ENCODE peak calls at places on chromosomes 13 and 19, in four cellular contexts. A is upper lobe of right lung; N is heart right ventricle; K is CD8-positive, alpha-beta T cell. X is an unnamed sample. For H3K36me3, the result is how much of the 10 kb centered on the place peaks cover.

GRCh38 chr19:3547301-3547731 is 8.3 kb downstream of the TEKTIP1 start:
- DNase-seq in K (no peak), A (no peak), N (no peak), X (peak)

GRCh38 chr13:100029930-100030329 is 48.3 kb downstream of the ZIC2 start:
- DNase-seq in N (no peak), A (no peak), K (no peak), X (no peak)

GRCh38 chr13:26280295-26280694 is 26.4 kb downstream of the CDK8 start:
- DNase-seq in A (no peak), N (no peak), K (no peak), X (no peak)

GRCh38 chr13:42574435-42575311 is 721 bp downstream of the TNFSF11 start:
- DNase-seq in N (no peak), A (no peak), K (no peak), X (peak)

GRCh38 chr13:24854311-24854710 is 90.3 kb downstream of the RNF17 start:
- DNase-seq in A (no peak), N (no peak), K (no peak), X (no peak)

GRCh38 chr13:36815069-36815468 is 4.0 kb upstream of the RFXAP start:
- DNase-seq in K (no peak), N (no peak), A (no peak), X (no peak)

GRCh38 chr19:21134934-21135366 is 6.9 kb upstream of the ZNF431 start:
- DNase-seq in K (no peak), A (no peak), N (no peak), X (no peak)

GRCh38 chr13:84121456-84121855 is 239.2 kb upstream of the SLITRK1 start:
- DNase-seq in K (no peak), A (no peak), N (no peak), X (no peak)

GRCh38 chr13:44764334-44764733 is 188.2 kb upstream of the TSC22D1 start:
- DNase-seq in A (no peak), N (no peak), K (no peak), X (peak)

GRCh38 chr19:49080392-49080791 is 4.9 kb upstream of the SNRNP70 start:
- DNase-seq in K (no peak), N (no peak), A (no peak), X (no peak)

GRCh38 chr19:35345671-35346111 is 2.0 kb upstream of the FFAR1 start:
- DNase-seq in A (peak), K (no peak), N (no peak), X (no peak)

GRCh38 chr19:54616840-54617560 is 13.3 kb upstream of the LILRB1 start:
- DNase-seq in K (no peak), A (no peak), N (no peak), X (peak)

GRCh38 chr19:6425732-6426686 is 1.4 kb upstream of the KHSRP start:
- DNase-seq in A (no peak), N (no peak), K (no peak), X (no peak)

GRCh38 chr13:94784066-94784465 is 71.7 kb upstream of the SOX21 start:
- DNase-seq in K (no peak), N (no peak), A (no peak), X (no peak)
- H3K4me3 ChIP-seq in K (no peak), N (no peak), A (no peak), X (no peak)

GRCh38 chr19:45824041-45824471 is 8.9 kb upstream of the RSPH6A start:
- DNase-seq in N (no peak), A (no peak), K (no peak), X (no peak)

GRCh38 chr19:45825263-45825605 is 10.1 kb upstream of the RSPH6A start:
- DNase-seq in N (no peak), A (no peak), K (no peak), X (no peak)

GRCh38 chr19:45825917-45826893 is 11.1 kb upstream of the RSPH6A start:
- DNase-seq in K (no peak), A (no peak), N (no peak), X (no peak)

GRCh38 chr19:45823182-45823581 is 8.1 kb upstream of the RSPH6A start:
- DNase-seq in N (no peak), A (no peak), K (no peak), X (no peak)

GRCh38 chr19:45824531-45825262 is 9.6 kb upstream of the RSPH6A start:
- DNase-seq in K (no peak), A (no peak), N (no peak), X (no peak)
- H3K36me3 ChIP-seq in K (half or more), A (half or more), N (under half), X (half or more)

GRCh38 chr13:102825921-102826706 is 19.7 kb upstream of the ERCC5 start:
- DNase-seq in A (no peak), N (no peak), K (no peak), X (no peak)
- H3K4me3 ChIP-seq in A (no peak), N (no peak), K (no peak), X (no peak)

GRCh38 chr19:18794692-18795091 is 3.6 kb upstream of the COMP start:
- DNase-seq in K (no peak), A (no peak), N (no peak), X (no peak)

GRCh38 chr19:18794029-18794313 is 2.9 kb upstream of the COMP start:
- DNase-seq in N (no peak), A (no peak), K (no peak), X (no peak)

GRCh38 chr19:18796239-18796638 is 5.1 kb upstream of the COMP start:
- DNase-seq in K (no peak), N (no peak), A (no peak), X (no peak)

GRCh38 chr19:18793144-18794028 is 2.3 kb upstream of the COMP start:
- DNase-seq in A (no peak), N (no peak), K (no peak), X (no peak)

GRCh38 chr19:18795540-18795939 is 4.4 kb upstream of the COMP start:
- DNase-seq in N (no peak), A (no peak), K (no peak), X (no peak)
- H3K36me3 ChIP-seq in N (under half), A (under half), K (under half), X (under half)

GRCh38 chr19:47419037-47419783 is at the start of gene MEIS3:
- DNase-seq in N (no peak), A (no peak), K (no peak), X (no peak)

GRCh38 chr19:47417107-47417745 is 2.1 kb downstream of the MEIS3 start:
- DNase-seq in A (no peak), N (no peak), K (no peak), X (no peak)

GRCh38 chr19:47417746-47418594 is 1.4 kb downstream of the MEIS3 start:
- DNase-seq in A (peak), K (no peak), N (no peak), X (no peak)

GRCh38 chr19:47419789-47420188 is 462 bp upstream of the MEIS3 start:
- DNase-seq in A (peak), K (no peak), N (no peak), X (no peak)

DNA sequence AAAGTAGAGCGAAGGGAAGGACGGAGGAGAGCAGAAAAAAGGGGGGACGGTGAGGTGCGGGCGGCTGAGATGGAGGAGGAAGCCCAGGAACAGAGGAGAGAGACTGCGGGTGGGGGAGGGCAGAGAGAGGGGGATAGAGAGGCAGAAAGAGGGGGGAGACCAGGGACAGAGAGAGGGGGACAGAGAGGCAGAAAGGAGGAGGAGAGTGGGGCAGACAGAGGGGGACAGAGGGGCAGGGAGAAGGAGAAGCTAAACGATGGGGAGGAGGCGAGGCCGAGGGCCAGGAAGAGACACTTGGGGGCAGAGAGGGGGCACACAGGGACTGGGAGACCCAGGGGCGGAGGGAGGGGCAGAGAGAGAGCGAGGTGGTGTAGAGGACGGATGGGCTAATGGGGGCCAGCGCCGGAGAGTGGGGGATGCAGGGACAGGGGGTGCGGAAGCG is 711 bp downstream of the MEIS3 start:
- DNase-seq in N (no peak), A (no peak), K (no peak), X (no peak)
- H3K4me3 ChIP-seq in N (peak), A (peak), K (peak), X (no peak)

DNA sequence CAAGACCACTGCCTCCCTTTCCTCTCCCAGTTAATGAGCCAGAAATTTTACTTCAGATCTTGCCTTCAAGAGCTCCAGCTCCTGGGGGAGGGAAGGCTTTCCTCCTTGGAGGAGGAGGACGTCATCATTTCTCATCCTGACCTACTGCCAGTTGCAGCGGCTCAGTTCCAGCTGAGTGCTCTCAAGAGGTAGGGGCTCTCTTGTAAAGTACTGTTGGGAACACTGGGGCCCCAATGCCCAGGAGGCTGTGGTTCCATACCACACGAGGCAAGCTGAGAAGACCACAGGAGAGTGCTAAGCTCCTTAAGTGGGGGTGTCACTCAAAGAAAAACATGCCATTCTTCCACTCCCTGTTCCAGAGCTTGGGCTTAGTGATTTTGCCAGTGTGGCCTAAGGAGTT is 36.2 kb downstream of the METTL21C start:
- DNase-seq in N (no peak), A (peak), K (no peak), X (no peak)
- H3K36me3 ChIP-seq in N (under half), A (half or more), K (under half), X (under half)

X was measured in GM06990.